ENCODE peak calls at places on chromosomes 3 and 15, in eight cellular contexts. F, O, V, X, R, S, I and A are unnamed samples.
A peak's percentile ranks its signal among the peaks of the same experiment; 100 is the strongest.

GRCh38 chr3:9715127-9715526 is 11.5 kb downstream of the CPNE9 start:
- DNase-seq in F (no peak), O (no peak), V (no peak), X (no peak), R (no peak), S (no peak), I (no peak), A (no peak)

GRCh38 chr3:31170932-31171670 is 276.6 kb upstream of the GADL1 start:
- DNase-seq in F (peak; percentile 94), O (peak; percentile 97), V (peak; percentile 98), X (peak; percentile 97), R (peak; percentile 73), S (no peak), I (peak; percentile 15), A (peak; percentile 97)

GRCh38 chr3:42799376-42799775 is 4.9 kb downstream of the HIGD1A start:
- DNase-seq in F (no peak), O (no peak), V (no peak), X (no peak), R (no peak), S (no peak), I (no peak), A (no peak)

GRCh38 chr3:71681224-71681668 is 44.0 kb downstream of the EIF4E3 start:
- DNase-seq in F (peak; percentile 75), O (peak; percentile 89), V (peak; percentile 94), X (peak; percentile 83), R (peak; percentile 85), S (peak; percentile 59), I (peak; percentile 94), A (peak; percentile 74)

GRCh38 chr3:186193534-186194450 is 84.9 kb upstream of the ETV5 start:
- DNase-seq in F (no peak), O (peak; percentile 13), V (no peak), X (no peak), R (no peak), S (no peak), I (no peak), A (no peak)

GRCh38 chr3:122247087-122247824 is 63.8 kb downstream of the CASR start:
- DNase-seq in F (no peak), O (peak; percentile 9), V (no peak), X (no peak), R (no peak), S (no peak), I (peak; percentile 78), A (no peak)

GRCh38 chr3:121477589-121477988 is 68.2 kb downstream of the POLQ start:
- DNase-seq in F (peak; percentile 89), O (peak; percentile 54), V (peak; percentile 76), X (peak; percentile 88), R (peak; percentile 17), S (no peak), I (no peak), A (peak; percentile 83)

GRCh38 chr3:14154895-14155432 is 23.4 kb downstream of the XPC start:
- DNase-seq in F (no peak), O (no peak), V (no peak), X (no peak), R (no peak), S (no peak), I (peak; percentile 31), A (no peak)

GRCh38 chr15:80780416-80781221 is 1.4 kb downstream of the CEMIP start:
- DNase-seq in F (peak; percentile 28), O (peak; percentile 74), V (peak; percentile 67), X (peak; percentile 57), R (peak; percentile 53), S (no peak), I (no peak), A (peak; percentile 65)

GRCh38 chr3:168157903-168158302 is 62.2 kb upstream of the GOLIM4 start:
- DNase-seq in F (no peak), O (no peak), V (no peak), X (no peak), R (no peak), S (no peak), I (no peak), A (no peak)

GRCh38 chr3:156259896-156260788 is 139.8 kb downstream of the KCNAB1 start:
- DNase-seq in F (no peak), O (no peak), V (peak; percentile 55), X (no peak), R (no peak), S (no peak), I (no peak), A (peak; percentile 17)

GRCh38 chr3:87196879-87197278 is 30.2 kb upstream of the CHMP2B start:
- DNase-seq in F (no peak), O (no peak), V (no peak), X (no peak), R (no peak), S (no peak), I (no peak), A (no peak)

GRCh38 chr3:138726966-138727365 is 107.8 kb downstream of the PIK3CB start:
- DNase-seq in F (peak; percentile 40), O (peak; percentile 57), V (peak; percentile 67), X (peak; percentile 10), R (peak; percentile 9), S (no peak), I (no peak), A (peak; percentile 65)

GRCh38 chr15:95832655-95833054 is 497.8 kb upstream of the NR2F2 start:
- DNase-seq in F (no peak), O (no peak), V (no peak), X (no peak), R (no peak), S (no peak), I (no peak), A (no peak)

GRCh38 chr3:65902304-65902793 is 136.4 kb downstream of the MAGI1 start:
- DNase-seq in F (no peak), O (peak; percentile 20), V (peak; percentile 49), X (no peak), R (no peak), S (no peak), I (no peak), A (no peak)

GRCh38 chr15:98549741-98550140 is 98.6 kb upstream of the IGF1R start:
- DNase-seq in F (no peak), O (no peak), V (no peak), X (no peak), R (no peak), S (no peak), I (no peak), A (no peak)

GRCh38 chr15:98547255-98547654 is 101.1 kb upstream of the IGF1R start:
- DNase-seq in F (no peak), O (no peak), V (no peak), X (no peak), R (peak; percentile 37), S (no peak), I (peak; percentile 52), A (no peak)

GRCh38 chr15:98549003-98549402 is 99.3 kb upstream of the IGF1R start:
- DNase-seq in F (no peak), O (no peak), V (no peak), X (no peak), R (no peak), S (no peak), I (no peak), A (no peak)

GRCh38 chr15:98547741-98548166 is 100.6 kb upstream of the IGF1R start:
- DNase-seq in F (peak; percentile 6), O (peak; percentile 40), V (peak; percentile 28), X (no peak), R (peak; percentile 83), S (peak; percentile 27), I (peak; percentile 66), A (peak; percentile 6)

GRCh38 chr15:98548172-98548971 is 100.0 kb upstream of the IGF1R start:
- DNase-seq in F (peak; percentile 50), O (peak; percentile 76), V (peak; percentile 60), X (peak; percentile 23), R (peak; percentile 92), S (peak; percentile 70), I (peak; percentile 63), A (peak; percentile 51)
- TF ChIP-seq CTCF in F (peak; percentile 44), O (peak; percentile 21), V (peak; percentile 37), X (no peak), R (peak; percentile 34), S (no peak), I (no peak), A (peak; percentile 28)

DNA sequence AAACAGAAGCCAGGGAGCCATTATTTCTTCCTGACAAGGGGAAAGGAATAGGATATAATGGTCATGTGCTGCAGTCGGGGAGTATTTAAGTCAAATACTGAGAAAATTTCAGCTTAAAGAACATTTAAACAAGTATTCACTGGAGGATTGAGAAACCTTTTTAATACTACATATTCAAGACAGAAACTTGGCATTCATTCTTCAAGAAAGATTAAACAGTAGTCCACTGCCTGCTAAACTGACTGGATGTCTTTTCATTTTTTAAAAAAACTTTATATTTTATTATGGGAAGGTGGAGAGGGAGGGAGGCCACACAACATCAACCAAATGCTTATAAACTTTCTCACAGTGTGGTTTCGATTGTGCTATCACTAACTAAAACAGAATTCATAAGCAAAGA is 107.4 kb upstream of the CBLB start:
- DNase-seq in F (no peak), O (peak; percentile 77), V (peak; percentile 36), X (no peak), R (peak; percentile 63), S (no peak), I (no peak), A (no peak)
- H3K4me3 ChIP-seq in F (no peak overlapping the region), O (no peak overlapping the region), V (no peak overlapping the region), X (no peak overlapping the region), R (no peak overlapping the region), S (no peak overlapping the region), I (no peak overlapping the region), A (no peak overlapping the region)

GRCh38 chr15:88880944-88881740 is 14.2 kb downstream of the HAPLN3 start:
- DNase-seq in F (no peak), O (no peak), V (no peak), X (no peak), R (no peak), S (no peak), I (no peak), A (no peak)

GRCh38 chr15:88877906-88878305 is 17.4 kb downstream of the HAPLN3 start:
- DNase-seq in F (no peak), O (no peak), V (no peak), X (no peak), R (no peak), S (no peak), I (no peak), A (no peak)

GRCh38 chr15:88881781-88882180 is 13.6 kb downstream of the HAPLN3 start:
- DNase-seq in F (no peak), O (no peak), V (no peak), X (peak; percentile 21), R (no peak), S (no peak), I (no peak), A (no peak)

GRCh38 chr15:88877415-88877814 is 17.9 kb downstream of the HAPLN3 start:
- DNase-seq in F (no peak), O (no peak), V (no peak), X (no peak), R (no peak), S (no peak), I (no peak), A (no peak)

GRCh38 chr15:88878720-88879184 is 16.6 kb downstream of the HAPLN3 start:
- DNase-seq in F (peak; percentile 47), O (peak; percentile 60), V (peak; percentile 66), X (peak; percentile 58), R (peak; percentile 43), S (no peak), I (peak; percentile 74), A (peak; percentile 30)
- TF ChIP-seq CTCF in F (peak; percentile 93), O (peak; percentile 81), V (peak; percentile 88), X (peak; percentile 87), R (peak; percentile 57), S (peak; percentile 36), I (peak; percentile 95), A (peak; percentile 91)

DNA sequence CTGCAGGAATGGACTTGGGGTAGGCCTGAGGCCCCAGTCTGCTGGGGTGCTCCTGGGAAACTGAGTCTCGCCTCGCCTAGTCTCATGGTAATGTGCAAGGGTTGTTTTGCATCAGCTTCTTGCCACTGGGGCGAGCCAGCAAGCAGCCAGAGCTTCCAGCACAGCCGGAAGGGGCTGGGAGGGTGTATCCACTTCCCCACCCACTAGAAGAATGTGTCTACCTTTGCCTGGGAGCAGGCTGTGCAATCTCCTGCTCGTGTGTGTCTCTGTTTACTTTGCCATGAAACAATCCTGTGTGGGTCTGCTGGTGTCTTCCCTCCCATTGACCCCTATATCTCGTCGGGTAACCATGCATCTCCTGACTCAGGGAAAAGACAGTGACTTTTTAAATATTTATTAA is 21.8 kb upstream of the ERICH6 start:
- DNase-seq in F (no peak), O (no peak), V (no peak), X (no peak), R (no peak), S (no peak), I (no peak), A (no peak)
- H3K4me3 ChIP-seq in F (no peak overlapping the region), O (no peak overlapping the region), V (no peak overlapping the region), X (no peak overlapping the region), R (no peak overlapping the region), S (no peak overlapping the region), I (no peak overlapping the region), A (no peak overlapping the region)